ENCODE peak calls at places on chromosomes 5 and 9, in eight cellular contexts. One of them, this sample, is unnamed.

GRCh38 chr5:27403248-27403882 is 365.0 kb upstream of the CDH9 start:
- DNase-seq in AG10803: peak; percentile 13
- DNase-seq in neuronal stem cell: no peak
- DNase-seq in GM06990: no peak
- DNase-seq in T follicular helper cell: no peak
- DNase-seq in C1 segment of cervical spinal cord: no peak
- DNase-seq in H9: no peak
- DNase-seq in NK-92 treated with Interleukin-12 subunit alpha and Interleukin-12 subunit beta, amount 100 ng/mL, for 24 hours: no peak
- DNase-seq in this sample: peak; percentile 42

GRCh38 chr5:78816143-78816765 is 167.7 kb upstream of the LHFPL2 start:
- DNase-seq in neuronal stem cell: no peak
- DNase-seq in C1 segment of cervical spinal cord: no peak
- DNase-seq in T follicular helper cell: no peak
- DNase-seq in AG10803: no peak
- DNase-seq in NK-92 treated with Interleukin-12 subunit alpha and Interleukin-12 subunit beta, amount 100 ng/mL, for 24 hours: no peak
- DNase-seq in GM06990: no peak
- DNase-seq in H9: no peak
- DNase-seq in this sample: no peak

GRCh38 chr5:64074533-64074932 is 91.1 kb upstream of the RNF180 start:
- DNase-seq in AG10803: peak; percentile 18
- DNase-seq in NK-92 treated with Interleukin-12 subunit alpha and Interleukin-12 subunit beta, amount 100 ng/mL, for 24 hours: no peak
- DNase-seq in GM06990: no peak
- DNase-seq in T follicular helper cell: no peak
- DNase-seq in H9: peak; percentile 38
- DNase-seq in neuronal stem cell: peak; percentile 27
- DNase-seq in C1 segment of cervical spinal cord: no peak
- DNase-seq in this sample: peak; percentile 12

GRCh38 chr5:175243441-175243840 is 200.5 kb downstream of the DRD1 start:
- DNase-seq in T follicular helper cell: no peak
- DNase-seq in NK-92 treated with Interleukin-12 subunit alpha and Interleukin-12 subunit beta, amount 100 ng/mL, for 24 hours: no peak
- DNase-seq in neuronal stem cell: no peak
- DNase-seq in AG10803: no peak
- DNase-seq in GM06990: no peak
- DNase-seq in C1 segment of cervical spinal cord: no peak
- DNase-seq in H9: peak; percentile 35
- DNase-seq in this sample: no peak

GRCh38 chr9:121353246-121353975 is 16.6 kb downstream of the STOM start:
- DNase-seq in C1 segment of cervical spinal cord: no peak
- DNase-seq in GM06990: no peak
- DNase-seq in AG10803: no peak
- DNase-seq in neuronal stem cell: no peak
- DNase-seq in NK-92 treated with Interleukin-12 subunit alpha and Interleukin-12 subunit beta, amount 100 ng/mL, for 24 hours: peak; percentile 71
- DNase-seq in H9: no peak
- DNase-seq in T follicular helper cell: peak; percentile 30
- DNase-seq in this sample: no peak

GRCh38 chr5:151703227-151703626 is 16.5 kb upstream of the SPARC start:
- DNase-seq in H9: no peak
- DNase-seq in GM06990: peak; percentile 59
- DNase-seq in AG10803: no peak
- DNase-seq in T follicular helper cell: no peak
- DNase-seq in NK-92 treated with Interleukin-12 subunit alpha and Interleukin-12 subunit beta, amount 100 ng/mL, for 24 hours: no peak
- DNase-seq in neuronal stem cell: no peak
- DNase-seq in C1 segment of cervical spinal cord: no peak
- DNase-seq in this sample: no peak

GRCh38 chr9:136965771-136966484 is 11.4 kb upstream of the PTGDS start:
- DNase-seq in T follicular helper cell: no peak
- DNase-seq in neuronal stem cell: no peak
- DNase-seq in C1 segment of cervical spinal cord: peak; percentile 46
- DNase-seq in AG10803: no peak
- DNase-seq in NK-92 treated with Interleukin-12 subunit alpha and Interleukin-12 subunit beta, amount 100 ng/mL, for 24 hours: no peak
- DNase-seq in GM06990: no peak
- DNase-seq in H9: no peak
- DNase-seq in this sample: no peak

GRCh38 chr9:71853084-71853483 is 57.9 kb downstream of the ABHD17B start:
- DNase-seq in H9: no peak
- DNase-seq in AG10803: no peak
- DNase-seq in C1 segment of cervical spinal cord: no peak
- DNase-seq in T follicular helper cell: no peak
- DNase-seq in GM06990: no peak
- DNase-seq in NK-92 treated with Interleukin-12 subunit alpha and Interleukin-12 subunit beta, amount 100 ng/mL, for 24 hours: no peak
- DNase-seq in neuronal stem cell: no peak
- DNase-seq in this sample: no peak

GRCh38 chr5:81631124-81631523 is 119.8 kb downstream of the SSBP2 start:
- DNase-seq in AG10803: peak; percentile 22
- DNase-seq in C1 segment of cervical spinal cord: no peak
- DNase-seq in H9: no peak
- DNase-seq in T follicular helper cell: no peak
- DNase-seq in neuronal stem cell: no peak
- DNase-seq in NK-92 treated with Interleukin-12 subunit alpha and Interleukin-12 subunit beta, amount 100 ng/mL, for 24 hours: no peak
- DNase-seq in GM06990: peak; percentile 29
- DNase-seq in this sample: no peak

GRCh38 chr5:65157906-65158603 is 323.7 kb downstream of the ADAMTS6 start:
- DNase-seq in T follicular helper cell: no peak
- DNase-seq in NK-92 treated with Interleukin-12 subunit alpha and Interleukin-12 subunit beta, amount 100 ng/mL, for 24 hours: no peak
- DNase-seq in C1 segment of cervical spinal cord: no peak
- DNase-seq in AG10803: no peak
- DNase-seq in neuronal stem cell: no peak
- DNase-seq in GM06990: no peak
- DNase-seq in H9: no peak
- DNase-seq in this sample: no peak

GRCh38 chr5:154713615-154714125 is 41.5 kb upstream of the LARP1 start:
- DNase-seq in GM06990: no peak
- DNase-seq in neuronal stem cell: no peak
- DNase-seq in H9: no peak
- DNase-seq in C1 segment of cervical spinal cord: no peak
- DNase-seq in AG10803: no peak
- DNase-seq in NK-92 treated with Interleukin-12 subunit alpha and Interleukin-12 subunit beta, amount 100 ng/mL, for 24 hours: no peak
- DNase-seq in T follicular helper cell: no peak
- DNase-seq in this sample: no peak

GRCh38 chr5:33929925-33930690 is 6.1 kb upstream of the RXFP3 start:
- DNase-seq in C1 segment of cervical spinal cord: no peak
- DNase-seq in H9: no peak
- DNase-seq in T follicular helper cell: no peak
- DNase-seq in neuronal stem cell: no peak
- DNase-seq in NK-92 treated with Interleukin-12 subunit alpha and Interleukin-12 subunit beta, amount 100 ng/mL, for 24 hours: no peak
- DNase-seq in AG10803: peak; percentile 33
- DNase-seq in GM06990: peak; percentile 23
- DNase-seq in this sample: no peak

GRCh38 chr5:139852696-139853095 is 57.1 kb downstream of the PSD2 start:
- DNase-seq in neuronal stem cell: no peak
- DNase-seq in AG10803: no peak
- DNase-seq in T follicular helper cell: no peak
- DNase-seq in NK-92 treated with Interleukin-12 subunit alpha and Interleukin-12 subunit beta, amount 100 ng/mL, for 24 hours: no peak
- DNase-seq in H9: no peak
- DNase-seq in GM06990: no peak
- DNase-seq in C1 segment of cervical spinal cord: no peak
- DNase-seq in this sample: no peak

GRCh38 chr5:375336-375920 is 53.9 kb downstream of the AHRR start:
- DNase-seq in H9: peak; percentile 12
- DNase-seq in T follicular helper cell: no peak
- DNase-seq in neuronal stem cell: no peak
- DNase-seq in AG10803: no peak
- DNase-seq in C1 segment of cervical spinal cord: no peak
- DNase-seq in GM06990: no peak
- DNase-seq in NK-92 treated with Interleukin-12 subunit alpha and Interleukin-12 subunit beta, amount 100 ng/mL, for 24 hours: no peak
- DNase-seq in this sample: no peak

GRCh38 chr9:126415741-126416370 is 89.2 kb downstream of the MVB12B start:
- DNase-seq in neuronal stem cell: no peak
- DNase-seq in C1 segment of cervical spinal cord: no peak
- DNase-seq in AG10803: no peak
- DNase-seq in NK-92 treated with Interleukin-12 subunit alpha and Interleukin-12 subunit beta, amount 100 ng/mL, for 24 hours: no peak
- DNase-seq in H9: no peak
- DNase-seq in T follicular helper cell: no peak
- DNase-seq in GM06990: no peak
- DNase-seq in this sample: no peak

GRCh38 chr5:56494300-56494704 is 261.2 kb upstream of the ANKRD55 start:
- DNase-seq in NK-92 treated with Interleukin-12 subunit alpha and Interleukin-12 subunit beta, amount 100 ng/mL, for 24 hours: no peak
- DNase-seq in T follicular helper cell: no peak
- DNase-seq in GM06990: no peak
- DNase-seq in C1 segment of cervical spinal cord: no peak
- DNase-seq in neuronal stem cell: no peak
- DNase-seq in AG10803: peak; percentile 6
- DNase-seq in H9: no peak
- DNase-seq in this sample: no peak

GRCh38 chr9:78806492-78807160 is 509.7 kb downstream of the PSAT1 start:
- DNase-seq in AG10803: no peak
- DNase-seq in NK-92 treated with Interleukin-12 subunit alpha and Interleukin-12 subunit beta, amount 100 ng/mL, for 24 hours: no peak
- DNase-seq in T follicular helper cell: no peak
- DNase-seq in neuronal stem cell: peak; percentile 29
- DNase-seq in H9: no peak
- DNase-seq in GM06990: no peak
- DNase-seq in C1 segment of cervical spinal cord: no peak
- DNase-seq in this sample: no peak

GRCh38 chr9:120941046-120941770 is 14.6 kb upstream of the TRAF1 start:
- DNase-seq in AG10803: peak; percentile 61
- DNase-seq in H9: no peak
- DNase-seq in neuronal stem cell: no peak
- DNase-seq in NK-92 treated with Interleukin-12 subunit alpha and Interleukin-12 subunit beta, amount 100 ng/mL, for 24 hours: no peak
- DNase-seq in C1 segment of cervical spinal cord: no peak
- DNase-seq in GM06990: no peak
- DNase-seq in T follicular helper cell: no peak
- DNase-seq in this sample: peak; percentile 70

GRCh38 chr9:37156781-37157356 is 36.5 kb downstream of the ZCCHC7 start:
- DNase-seq in H9: no peak
- DNase-seq in GM06990: no peak
- DNase-seq in C1 segment of cervical spinal cord: no peak
- DNase-seq in T follicular helper cell: no peak
- DNase-seq in AG10803: no peak
- DNase-seq in NK-92 treated with Interleukin-12 subunit alpha and Interleukin-12 subunit beta, amount 100 ng/mL, for 24 hours: no peak
- DNase-seq in neuronal stem cell: no peak
- DNase-seq in this sample: peak; percentile 89

GRCh38 chr5:67166460-67166871 is 30.1 kb downstream of the CD180 start:
- DNase-seq in AG10803: no peak
- DNase-seq in GM06990: no peak
- DNase-seq in neuronal stem cell: no peak
- DNase-seq in H9: peak; percentile 84
- DNase-seq in NK-92 treated with Interleukin-12 subunit alpha and Interleukin-12 subunit beta, amount 100 ng/mL, for 24 hours: peak; percentile 95
- DNase-seq in T follicular helper cell: peak; percentile 45
- DNase-seq in C1 segment of cervical spinal cord: no peak
- DNase-seq in this sample: no peak

GRCh38 chr5:36900279-36900678 is 23.7 kb downstream of the NIPBL start:
- DNase-seq in AG10803: no peak
- DNase-seq in neuronal stem cell: no peak
- DNase-seq in T follicular helper cell: no peak
- DNase-seq in C1 segment of cervical spinal cord: no peak
- DNase-seq in H9: no peak
- DNase-seq in NK-92 treated with Interleukin-12 subunit alpha and Interleukin-12 subunit beta, amount 100 ng/mL, for 24 hours: no peak
- DNase-seq in GM06990: no peak
- DNase-seq in this sample: no peak

GRCh38 chr5:131769961-131770360 is 26.9 kb downstream of the FNIP1 start:
- DNase-seq in AG10803: no peak
- DNase-seq in C1 segment of cervical spinal cord: no peak
- DNase-seq in T follicular helper cell: no peak
- DNase-seq in H9: no peak
- DNase-seq in neuronal stem cell: no peak
- DNase-seq in GM06990: no peak
- DNase-seq in NK-92 treated with Interleukin-12 subunit alpha and Interleukin-12 subunit beta, amount 100 ng/mL, for 24 hours: no peak
- DNase-seq in this sample: peak; percentile 42

GRCh38 chr9:109793196-109793595 is 13.2 kb downstream of the PALM2AKAP2 start:
- DNase-seq in GM06990: no peak
- DNase-seq in neuronal stem cell: no peak
- DNase-seq in NK-92 treated with Interleukin-12 subunit alpha and Interleukin-12 subunit beta, amount 100 ng/mL, for 24 hours: no peak
- DNase-seq in C1 segment of cervical spinal cord: no peak
- DNase-seq in AG10803: peak; percentile 95
- DNase-seq in H9: no peak
- DNase-seq in T follicular helper cell: no peak
- DNase-seq in this sample: peak; percentile 97

GRCh38 chr9:116287721-116288120 is 134.1 kb downstream of the PAPPA start:
- DNase-seq in T follicular helper cell: no peak
- DNase-seq in C1 segment of cervical spinal cord: no peak
- DNase-seq in H9: no peak
- DNase-seq in GM06990: no peak
- DNase-seq in AG10803: peak; percentile 53
- DNase-seq in neuronal stem cell: no peak
- DNase-seq in NK-92 treated with Interleukin-12 subunit alpha and Interleukin-12 subunit beta, amount 100 ng/mL, for 24 hours: no peak
- DNase-seq in this sample: peak; percentile 76

GRCh38 chr9:116175616-116176015 is 22.0 kb downstream of the PAPPA start:
- DNase-seq in NK-92 treated with Interleukin-12 subunit alpha and Interleukin-12 subunit beta, amount 100 ng/mL, for 24 hours: no peak
- DNase-seq in neuronal stem cell: no peak
- DNase-seq in C1 segment of cervical spinal cord: no peak
- DNase-seq in H9: no peak
- DNase-seq in GM06990: no peak
- DNase-seq in AG10803: no peak
- DNase-seq in T follicular helper cell: no peak
- DNase-seq in this sample: peak; percentile 67

GRCh38 chr9:131645078-131645776 is 94.6 kb downstream of the RAPGEF1 start:
- DNase-seq in NK-92 treated with Interleukin-12 subunit alpha and Interleukin-12 subunit beta, amount 100 ng/mL, for 24 hours: peak; percentile 10
- DNase-seq in C1 segment of cervical spinal cord: no peak
- DNase-seq in neuronal stem cell: no peak
- DNase-seq in AG10803: peak; percentile 36
- DNase-seq in T follicular helper cell: no peak
- DNase-seq in H9: no peak
- DNase-seq in GM06990: no peak
- DNase-seq in this sample: no peak